ENCODE peak calls at places on chromosomes 16 and 17, in six cellular contexts. D is kidney, N is activated T-helper 1 cell treated with Interleukin-2 at 50 U/mL for 16 hours, Q is T-helper 1 cell, A is neural progenitor cell, V is iPS-NIHi11. K is an unnamed sample.

GRCh38 chr16:11207646-11208045 is 48.4 kb downstream of the SOCS1 start:
- DNase-seq in N (no peak), V (no peak), D (no peak), Q (no peak), A (no peak), K (no peak)

GRCh38 chr16:3731126-3731935 is 14.0 kb upstream of the TRAP1 start:
- DNase-seq in D (peak), V (no peak), N (no peak), A (no peak), Q (no peak), K (no peak)

GRCh38 chr16:67526149-67526732 is 2.4 kb upstream of the RIPOR1 start:
- DNase-seq in Q (no peak), A (no peak), N (no peak), D (no peak), V (no peak), K (no peak)

GRCh38 chr16:17076121-17076757 is 394.5 kb downstream of the XYLT1 start:
- DNase-seq in N (no peak), Q (no peak), D (no peak), V (no peak), A (no peak), K (no peak)

GRCh38 chr17:57999496-58000017 is 7.5 kb downstream of the SRSF1 start:
- DNase-seq in A (peak), N (no peak), V (peak), D (no peak), Q (no peak), K (no peak)

GRCh38 chr17:18356624-18357023 is 6.7 kb downstream of the SHMT1 start:
- DNase-seq in Q (no peak), V (no peak), A (no peak), N (no peak), D (no peak), K (no peak)

GRCh38 chr17:81152288-81152848 is 12.9 kb upstream of the PVALEF start:
- DNase-seq in V (no peak), D (peak), Q (no peak), A (no peak), N (no peak), K (no peak)

GRCh38 chr16:82044585-82044911 is 9.5 kb downstream of the HSD17B2 start:
- DNase-seq in N (no peak), V (no peak), D (no peak), A (no peak), Q (no peak), K (no peak)

GRCh38 chr17:28548417-28549130 is 3.9 kb downstream of the UNC119 start:
- DNase-seq in N (no peak), A (no peak), D (no peak), Q (no peak), V (peak), K (no peak)

GRCh38 chr16:50469744-50470301 is 78.4 kb upstream of the NKD1 start:
- DNase-seq in N (no peak), A (peak), V (no peak), Q (no peak), D (no peak), K (no peak)

GRCh38 chr17:40915199-40915661 is 22.2 kb downstream of the KRT23 start:
- DNase-seq in Q (no peak), A (no peak), N (no peak), V (no peak), D (no peak), K (no peak)

GRCh38 chr17:49337900-49338299 is 24.1 kb downstream of the ZNF652 start:
- DNase-seq in N (no peak), A (no peak), D (no peak), Q (no peak), V (no peak), K (no peak)

GRCh38 chr17:75517277-75517865 is 1.0 kb downstream of the TSEN54 start:
- DNase-seq in V (no peak), Q (peak), N (no peak), D (no peak), A (peak), K (peak)

GRCh38 chr17:4304417-4305027 is 40.7 kb upstream of the ANKFY1 start:
- DNase-seq in V (peak), Q (peak), A (peak), D (no peak), N (peak), K (no peak)

GRCh38 chr17:59342681-59343127 is 11.2 kb downstream of the YPEL2 start:
- DNase-seq in D (no peak), V (no peak), Q (no peak), N (no peak), A (no peak), K (no peak)

GRCh38 chr17:46818319-46818928 is at the start of gene WNT3:
- DNase-seq in N (peak), Q (peak), A (peak), V (peak), D (no peak), K (peak)

GRCh38 chr17:45824901-45825492 is 19.7 kb upstream of the SPPL2C start:
- DNase-seq in A (peak), Q (no peak), V (no peak), D (no peak), N (no peak), K (no peak)

GRCh38 chr16:85531516-85531915 is 81.6 kb upstream of the GSE1 start:
- DNase-seq in D (peak), N (no peak), V (no peak), Q (no peak), A (no peak), K (no peak)

GRCh38 chr17:55513885-55514590 is 2.8 kb upstream of the SMIM36 start:
- DNase-seq in D (no peak), N (peak), V (peak), Q (peak), A (peak), K (peak)

GRCh38 chr16:75532791-75533190 is 3.1 kb downstream of the CHST5 start:
- DNase-seq in D (peak), Q (no peak), V (no peak), N (no peak), A (no peak), K (no peak)

GRCh38 chr17:18859256-18859655 is 1.3 kb downstream of the PRPSAP2 start:
- DNase-seq in N (no peak), Q (no peak), D (no peak), V (no peak), A (peak), K (no peak)

K was measured in H9.